ENCODE peak calls at places on chromosomes 6 and 20, in six cellular contexts. K is cardiac muscle cell, D is GM23338, X is neural progenitor cell, Y is Karpas-422, N is mammary epithelial cell. B is an unnamed sample. For H3K36me3, the result is how much of the 10 kb centered on the place peaks cover.

GRCh38 chr6:33014841-33015634 is 5.6 kb upstream of the HLA-DOA start:
- DNase-seq in K (peak), D (peak), X (peak), Y (peak), N (peak), B (peak)

GRCh38 chr6:22392711-22393110 is 95.9 kb upstream of the PRL start:
- DNase-seq in K (peak), D (no peak), X (no peak), Y (no peak), N (no peak), B (no peak)

GRCh38 chr20:20732641-20733040 is 20.2 kb upstream of the RALGAPA2 start:
- DNase-seq in K (no peak), D (no peak), X (no peak), Y (no peak), N (peak), B (no peak)

GRCh38 chr6:37665309-37665708 is 32.4 kb downstream of the MDGA1 start:
- DNase-seq in K (no peak), D (no peak), X (no peak), Y (peak), N (no peak), B (no peak)

GRCh38 chr6:38370653-38371311 is 268.9 kb downstream of the BTBD9 start:
- DNase-seq in K (no peak), D (no peak), X (no peak), Y (no peak), N (no peak), B (no peak)

GRCh38 chr20:40848530-40848929 is 159.5 kb upstream of the MAFB start:
- DNase-seq in K (no peak), D (no peak), X (no peak), Y (no peak), N (no peak), B (no peak)

GRCh38 chr6:37522836-37523235 is 23.1 kb upstream of the CCDC167 start:
- DNase-seq in K (no peak), D (no peak), X (no peak), Y (no peak), N (no peak), B (no peak)

GRCh38 chr6:97586344-97586743 is 303.3 kb upstream of the MMS22L start:
- DNase-seq in K (no peak), D (peak), X (peak), Y (peak), N (peak), B (peak)

GRCh38 chr20:35544436-35544835 is 2.6 kb downstream of the ERGIC3 start:
- DNase-seq in K (no peak), D (no peak), X (no peak), Y (no peak), N (no peak), B (no peak)

GRCh38 chr6:100100776-100101175 is 106.8 kb upstream of the MCHR2 start:
- DNase-seq in K (no peak), D (no peak), X (no peak), Y (no peak), N (no peak), B (no peak)

GRCh38 chr20:45373353-45374100 is 4.6 kb downstream of the TP53TG5 start:
- DNase-seq in K (peak), D (peak), X (peak), Y (peak), N (peak), B (peak)

GRCh38 chr20:64065062-64065972 is 2.3 kb downstream of the TCEA2 start:
- DNase-seq in K (no peak), D (no peak), X (no peak), Y (peak), N (no peak), B (no peak)

GRCh38 chr6:5333653-5334052 is 72.3 kb downstream of the FARS2 start:
- DNase-seq in K (peak), D (no peak), X (no peak), Y (no peak), N (peak), B (no peak)

GRCh38 chr6:138594042-138594636 is 94.8 kb upstream of the NHSL1 start:
- DNase-seq in K (no peak), D (peak), X (no peak), Y (no peak), N (no peak), B (no peak)

GRCh38 chr6:169807219-169807618 is 55.8 kb downstream of the ERMARD start:
- DNase-seq in K (no peak), D (no peak), X (no peak), Y (no peak), N (no peak), B (no peak)

GRCh38 chr20:13321416-13321815 is 100.3 kb downstream of the ISM1 start:
- DNase-seq in K (no peak), D (no peak), X (no peak), Y (no peak), N (no peak), B (no peak)

GRCh38 chr6:16402501-16402900 is 164.1 kb downstream of the GMPR start:
- DNase-seq in K (peak), D (no peak), X (no peak), Y (no peak), N (no peak), B (no peak)

GRCh38 chr6:2938632-2939083 is 32.7 kb downstream of the SERPINB6 start:
- DNase-seq in K (no peak), D (peak), X (no peak), Y (peak), N (peak), B (no peak)

GRCh38 chr6:119446623-119447008 is 97.1 kb upstream of the MAN1A1 start:
- DNase-seq in K (peak), D (no peak), X (no peak), Y (no peak), N (no peak), B (no peak)

GRCh38 chr20:35091808-35092523 is 641 bp downstream of the TRPC4AP start:
- DNase-seq in K (no peak), D (no peak), X (peak), Y (peak), N (no peak), B (no peak)

GRCh38 chr6:13357551-13358075 is 29.3 kb upstream of the TBC1D7 start:
- DNase-seq in K (peak), D (peak), X (peak), Y (peak), N (no peak), B (no peak)

GRCh38 chr6:108027054-108027453 is 47.5 kb downstream of the OSTM1 start:
- DNase-seq in K (no peak), D (no peak), X (no peak), Y (no peak), N (no peak), B (no peak)

GRCh38 chr6:13526718-13527668 is 39.6 kb upstream of the GFOD1 start:
- DNase-seq in K (peak), D (no peak), X (no peak), Y (peak), N (peak), B (peak)

GRCh38 chr6:38310061-38310460 is 329.7 kb downstream of the BTBD9 start:
- DNase-seq in K (no peak), D (no peak), X (no peak), Y (no peak), N (peak), B (no peak)

GRCh38 chr6:161139766-161140553 is 133.9 kb downstream of the AGPAT4 start:
- DNase-seq in K (no peak), D (peak), X (no peak), Y (peak), N (no peak), B (no peak)

GRCh38 chr6:101439790-101440189 is 46.3 kb downstream of the GRIK2 start:
- DNase-seq in K (no peak), D (no peak), X (no peak), Y (no peak), N (no peak), B (no peak)

GRCh38 chr6:24274441-24275083 is 83.3 kb downstream of the DCDC2 start:
- DNase-seq in K (peak), D (peak), X (peak), Y (peak), N (peak), B (no peak)

GRCh38 chr6:155959898-155960297 is 504.3 kb upstream of the NOX3 start:
- DNase-seq in K (no peak), D (no peak), X (no peak), Y (no peak), N (no peak), B (no peak)

GRCh38 chr6:158869010-158869603 is 49.9 kb upstream of the EZR start:
- DNase-seq in K (no peak), D (peak), X (peak), Y (peak), N (no peak), B (no peak)

GRCh38 chr6:169905041-169905807 is 153.8 kb downstream of the ERMARD start:
- DNase-seq in K (peak), D (no peak), X (no peak), Y (no peak), N (peak), B (no peak)

GRCh38 chr20:23625236-23625964 is 12.4 kb downstream of the CST3 start:
- DNase-seq in K (peak), D (no peak), X (peak), Y (no peak), N (peak), B (no peak)

GRCh38 chr20:4225778-4226177 is 210.4 kb upstream of the RNF24 start:
- DNase-seq in K (peak), D (no peak), X (no peak), Y (no peak), N (peak), B (no peak)

GRCh38 chr20:25057234-25058050 is 497 bp downstream of the ACSS1 start:
- DNase-seq in K (peak), D (peak), X (peak), Y (peak), N (peak), B (peak)

GRCh38 chr6:101668496-101668895 is 275.0 kb downstream of the GRIK2 start:
- DNase-seq in K (peak), D (no peak), X (no peak), Y (no peak), N (peak), B (no peak)

GRCh38 chr20:19976595-19977372 is 40.4 kb upstream of the NAA20 start:
- DNase-seq in K (peak), D (no peak), X (peak), Y (no peak), N (peak), B (no peak)

GRCh38 chr6:39343461-39343870 is 21.0 kb upstream of the KCNK16 start:
- DNase-seq in K (no peak), D (peak), X (no peak), Y (no peak), N (no peak), B (no peak)

GRCh38 chr6:35017461-35018183 is 123.5 kb downstream of the TCP11 start:
- DNase-seq in K (peak), D (no peak), X (no peak), Y (no peak), N (no peak), B (no peak)

GRCh38 chr20:7147220-7147601 is 379.7 kb downstream of the BMP2 start:
- DNase-seq in K (no peak), D (no peak), X (peak), Y (no peak), N (no peak), B (peak)

DNA sequence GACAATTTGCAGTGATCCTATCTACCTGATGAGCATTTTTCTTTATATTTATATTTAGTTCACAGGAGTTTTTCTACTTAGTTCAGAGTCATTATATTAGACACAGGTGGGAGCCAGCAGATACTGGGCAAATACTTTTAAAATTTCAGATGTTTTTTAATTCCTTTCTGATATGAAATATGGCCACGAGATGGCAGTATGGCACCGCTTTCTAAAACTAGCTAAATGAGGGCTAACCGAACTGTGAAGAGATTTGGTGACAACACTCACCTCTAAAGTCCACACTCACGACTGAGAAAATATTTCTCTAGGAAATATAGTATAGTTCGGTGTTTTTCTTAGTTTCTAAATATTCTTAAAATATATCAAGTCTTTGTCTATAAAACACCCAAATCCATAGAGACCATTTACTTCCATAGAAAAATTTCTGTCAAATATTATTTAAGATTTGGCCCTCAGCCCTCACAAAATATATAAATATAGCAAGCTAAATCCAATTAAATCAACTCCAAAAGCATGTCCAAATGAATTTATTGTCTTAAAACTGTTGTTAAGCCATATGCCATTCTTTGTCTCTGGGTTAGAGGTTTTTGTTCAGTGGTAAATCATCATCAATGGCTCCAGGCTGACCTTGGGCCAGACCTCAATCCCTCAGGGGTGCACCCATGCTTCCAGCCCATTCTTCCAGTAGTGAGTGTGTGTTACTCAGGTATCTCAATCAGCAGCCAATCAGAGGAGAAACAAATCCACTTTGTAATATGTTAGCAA is 63.6 kb downstream of the HUS1B start:
- DNase-seq in K (peak), D (peak), X (peak), Y (peak), N (peak), B (peak)
- H3K36me3 ChIP-seq in K (under half), D (under half), X (under half), Y (under half), N (under half), B (under half)

GRCh38 chr20:50270034-50270395 is 79.4 kb downstream of the CEBPB start:
- DNase-seq in K (no peak), D (no peak), X (no peak), Y (no peak), N (no peak), B (no peak)

GRCh38 chr20:50266293-50267040 is 75.8 kb downstream of the CEBPB start:
- DNase-seq in K (no peak), D (no peak), X (no peak), Y (no peak), N (no peak), B (no peak)

GRCh38 chr20:50267041-50267865 is 76.6 kb downstream of the CEBPB start:
- DNase-seq in K (peak), D (peak), X (peak), Y (no peak), N (peak), B (no peak)

GRCh38 chr20:50269111-50270033 is 78.7 kb downstream of the CEBPB start:
- DNase-seq in K (no peak), D (no peak), X (no peak), Y (no peak), N (no peak), B (no peak)

GRCh38 chr20:50267866-50268219 is 77.2 kb downstream of the CEBPB start:
- DNase-seq in K (no peak), D (no peak), X (peak), Y (no peak), N (no peak), B (no peak)
- H3K27ac ChIP-seq in K (no peak), D (no peak), X (no peak), Y (no peak), N (peak), B (no peak)

GRCh38 chr20:1163105-1163504 is 21.7 kb downstream of the TMEM74B start:
- DNase-seq in K (no peak), D (no peak), X (no peak), Y (no peak), N (no peak), B (no peak)
- H3K36me3 ChIP-seq in K (under half), D (under half), X (under half), Y (under half), N (under half), B (under half)

GRCh38 chr6:43718387-43719105 is 31.0 kb upstream of the MRPS18A start:
- DNase-seq in K (no peak), D (no peak), X (no peak), Y (no peak), N (no peak), B (no peak)
- H3K27ac ChIP-seq in K (no peak), D (no peak), X (no peak), Y (no peak), N (no peak), B (no peak)

B was measured in WERI-Rb-1.